ENCODE peak calls at places on chromosomes 1 and 21, in six cellular contexts. K is psoas muscle, E is GM23338, L is adrenal gland, V is A673, T is ovary. N is an unnamed sample.

GRCh38 chr1:169156537-169156936 is 50.0 kb downstream of the ATP1B1 start:
- DNase-seq in T (no peak), L (no peak), V (no peak), E (no peak), K (no peak), N (no peak)

GRCh38 chr1:58823481-58824010 is 39.7 kb upstream of the JUN start:
- DNase-seq in L (no peak), E (no peak), V (no peak), K (no peak), T (no peak), N (no peak)

GRCh38 chr21:32138658-32139057 is 140.2 kb downstream of the MIS18A start:
- DNase-seq in L (no peak), K (no peak), T (no peak), E (no peak), V (no peak), N (no peak)

GRCh38 chr1:209768354-209768774 is 12.5 kb downstream of the TRAF3IP3 start:
- DNase-seq in T (no peak), E (no peak), V (no peak), L (no peak), K (no peak), N (peak; percentile 55)

GRCh38 chr1:192639607-192640368 is 3.8 kb downstream of the RGS13 start:
- DNase-seq in L (no peak), V (peak; percentile 7), T (no peak), E (no peak), K (no peak), N (no peak)

GRCh38 chr1:119720866-119721440 is 9.2 kb downstream of the PHGDH start:
- DNase-seq in L (no peak), T (no peak), E (no peak), K (no peak), V (peak; percentile 40), N (no peak)

GRCh38 chr1:77016371-77016770 is 149.1 kb downstream of the ST6GALNAC5 start:
- DNase-seq in T (no peak), E (no peak), V (no peak), K (no peak), L (no peak), N (no peak)

GRCh38 chr1:62688687-62689085 is 500 bp upstream of the DOCK7 start:
- DNase-seq in E (peak; percentile 44), K (no peak), T (no peak), L (no peak), V (no peak), N (no peak)

GRCh38 chr1:83928396-83928795 is 70.5 kb downstream of the TTLL7 start:
- DNase-seq in E (no peak), V (no peak), T (no peak), K (no peak), L (no peak), N (no peak)

GRCh38 chr1:71861022-71861421 is 421.3 kb downstream of the NEGR1 start:
- DNase-seq in E (no peak), K (no peak), V (peak; percentile 78), L (no peak), T (no peak), N (no peak)

GRCh38 chr1:119133987-119134386 is 6.5 kb downstream of the WARS2 start:
- DNase-seq in K (no peak), L (no peak), V (no peak), T (no peak), E (no peak), N (no peak)

GRCh38 chr1:223133824-223134435 is 9.1 kb downstream of the TLR5 start:
- DNase-seq in E (peak; percentile 95), K (peak; percentile 84), L (peak; percentile 87), V (peak; percentile 91), T (peak; percentile 89), N (peak; percentile 83)

GRCh38 chr1:199243423-199244061 is 604.7 kb downstream of the PTPRC start:
- DNase-seq in E (peak; percentile 77), L (peak; percentile 42), K (no peak), V (peak; percentile 74), T (no peak), N (peak; percentile 66)

GRCh38 chr21:35853321-35853922 is 206.9 kb downstream of the SETD4 start:
- DNase-seq in L (no peak), E (no peak), K (no peak), T (no peak), V (no peak), N (no peak)

GRCh38 chr1:225437710-225438437 is 10.0 kb upstream of the LBR start:
- DNase-seq in T (no peak), V (peak; percentile 58), E (peak; percentile 61), K (no peak), L (no peak), N (peak; percentile 48)

GRCh38 chr21:36489103-36489785 is 9.3 kb upstream of the CLDN14 start:
- DNase-seq in E (no peak), K (no peak), L (no peak), T (no peak), V (peak; percentile 28), N (no peak)

GRCh38 chr1:46184920-46185658 is 8.8 kb upstream of the P3R3URF start:
- DNase-seq in K (no peak), V (no peak), L (no peak), T (no peak), E (no peak), N (no peak)

GRCh38 chr1:59366352-59366751 is 69.5 kb downstream of the FGGY start:
- DNase-seq in L (no peak), E (no peak), K (no peak), V (no peak), T (no peak), N (no peak)

GRCh38 chr1:107276247-107276646 is 135.4 kb downstream of the NTNG1 start:
- DNase-seq in E (peak; percentile 63), L (no peak), V (peak; percentile 30), T (no peak), K (no peak), N (no peak)

GRCh38 chr1:3012511-3013291 is 8.6 kb upstream of the ACTRT2 start:
- DNase-seq in E (peak; percentile 79), T (peak; percentile 54), K (peak; percentile 57), V (peak; percentile 40), L (peak; percentile 60), N (peak; percentile 71)

GRCh38 chr1:179883739-179884138 is 1.7 kb downstream of the TOR1AIP1 start:
- DNase-seq in E (peak; percentile 80), K (no peak), T (no peak), V (no peak), L (no peak), N (no peak)

GRCh38 chr1:47991187-47991586 is 6.0 kb downstream of the TRABD2B start:
- DNase-seq in K (no peak), T (no peak), V (peak; percentile 64), L (no peak), E (peak; percentile 52), N (no peak)

GRCh38 chr1:184910005-184910404 is 64.3 kb downstream of the NIBAN1 start:
- DNase-seq in V (no peak), E (no peak), L (no peak), T (no peak), K (no peak), N (no peak)

DNA sequence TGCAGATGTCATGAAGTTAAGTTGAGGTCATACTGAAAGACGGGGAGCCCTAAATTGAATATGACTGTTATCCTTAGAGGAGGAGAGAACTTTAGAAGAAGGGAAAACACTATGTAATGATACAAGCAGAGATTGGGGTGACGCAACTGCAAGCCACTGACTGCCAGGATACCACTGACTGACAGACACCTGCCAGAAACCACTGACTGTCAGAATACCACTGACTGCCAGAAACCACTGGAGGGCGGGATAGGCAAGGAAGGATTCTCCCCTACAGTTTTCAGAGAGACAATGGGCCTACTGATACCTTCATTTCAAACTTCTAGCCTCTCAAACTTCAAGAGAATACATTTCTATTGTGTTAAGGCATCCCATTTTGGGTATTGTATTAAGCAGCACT is 388.7 kb downstream of the USH2A start:
- DNase-seq in T (no peak), L (no peak), V (peak; percentile 31), K (no peak), E (peak; percentile 79), N (no peak)
- TF ChIP-seq CTCF in T (no peak), L (no peak), V (peak; percentile 58), K (no peak), E (peak; percentile 76), N (no peak)

GRCh38 chr1:204806943-204807624 is 63.6 kb upstream of the NFASC start:
- DNase-seq in L (peak; percentile 82), T (peak; percentile 83), K (peak; percentile 82), V (peak; percentile 86), E (peak; percentile 96), N (peak; percentile 89)
- H3K4me1 ChIP-seq in L (peaks cover 4% of the 10 kb centered on the region), T (peaks cover 1% of the 10 kb centered on the region), K (no peaks in the 10 kb centered on the region), V (no peaks in the 10 kb centered on the region), E (no peaks in the 10 kb centered on the region), N (peaks cover 10% of the 10 kb centered on the region)

GRCh38 chr21:46063734-46064680 is 33.9 kb upstream of the COL6A2 start:
- DNase-seq in V (no peak), E (no peak), L (no peak), K (no peak), T (peak; percentile 22), N (no peak)

GRCh38 chr21:46066843-46067331 is 31.0 kb upstream of the COL6A2 start:
- DNase-seq in V (no peak), L (no peak), K (peak; percentile 61), E (no peak), T (peak; percentile 76), N (peak; percentile 30)

GRCh38 chr21:46064870-46065214 is 33.1 kb upstream of the COL6A2 start:
- DNase-seq in T (peak; percentile 40), K (no peak), L (no peak), V (no peak), E (no peak), N (peak; percentile 22)

GRCh38 chr21:46065993-46066842 is 31.7 kb upstream of the COL6A2 start:
- DNase-seq in V (no peak), E (no peak), L (no peak), K (no peak), T (peak; percentile 42), N (no peak)

DNA sequence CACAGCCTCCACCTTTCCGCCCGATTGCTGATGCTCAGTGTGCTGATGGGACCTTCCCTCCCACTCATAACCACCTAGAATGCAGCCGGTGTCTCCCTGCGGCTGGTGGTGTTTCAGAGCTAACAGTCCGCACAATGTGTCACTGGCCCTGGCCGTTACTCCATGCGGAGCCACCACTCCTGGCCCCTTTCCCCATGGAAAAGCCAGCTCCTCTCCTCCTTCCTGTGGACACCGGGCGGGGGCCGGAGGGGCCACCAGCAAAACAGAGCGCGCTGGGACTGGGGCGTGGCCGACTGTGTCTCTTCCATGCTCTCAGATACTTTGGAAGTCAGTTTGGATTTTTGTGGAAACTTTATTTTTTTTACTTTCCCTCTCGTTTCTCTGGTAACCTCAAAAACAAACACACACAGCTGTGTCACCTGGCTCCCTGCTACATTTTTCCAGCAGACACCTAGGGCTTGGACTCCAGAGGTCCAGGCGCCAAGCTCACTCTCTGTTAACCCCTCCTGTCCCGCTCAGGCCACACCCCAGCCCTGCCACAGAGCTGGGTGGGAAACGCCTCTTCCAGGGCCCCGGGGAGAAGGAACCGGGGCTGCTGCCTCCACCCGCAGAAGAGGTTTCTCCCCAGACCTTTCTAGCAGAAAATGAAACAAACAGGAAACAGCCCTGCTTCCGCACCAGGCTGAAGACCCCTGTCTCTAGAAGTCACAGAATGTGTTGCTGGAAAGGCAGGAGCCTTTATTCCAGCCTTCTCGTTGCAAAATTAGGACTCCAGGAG is 32.5 kb upstream of the COL6A2 start:
- DNase-seq in E (no peak), T (peak; percentile 78), L (no peak), V (no peak), K (peak; percentile 67), N (peak; percentile 48)
- H3K4me3 ChIP-seq in E (no peak overlapping the region), T (no peak overlapping the region), L (no peak overlapping the region), V (no peak overlapping the region), K (no peak overlapping the region), N (no peak overlapping the region)

GRCh38 chr1:19338323-19338762 is 26.2 kb downstream of the SLC66A1 start:
- DNase-seq in V (no peak), T (no peak), L (no peak), K (no peak), E (peak; percentile 91), N (no peak)
- TF ChIP-seq CTCF in V (no peak), T (no peak), L (no peak), K (no peak), E (peak; percentile 65), N (no peak)